ENCODE peak calls at places on chromosome 20, in eight cellular contexts. Z is activated T-cell treated with anti-CD3 and anti-CD28 coated beads for 1 hour; U is CD8-positive, alpha-beta memory T cell; V is iris pigment epithelial cell; I is T-helper 17 cell; Q is GM10248; W is T-cell; E is occipital lobe. N is an unnamed sample.

GRCh38 chr20:58372836-58373235 is 16.2 kb upstream of the VAPB start:
- DNase-seq in Q (no peak), E (no peak), I (no peak), W (no peak), U (no peak), V (peak; percentile 8), Z (no peak), N (no peak)

GRCh38 chr20:32896521-32897280 is 38.0 kb downstream of the EFCAB8 start:
- DNase-seq in I (no peak), E (no peak), Q (no peak), V (no peak), Z (no peak), W (no peak), U (no peak), N (no peak)

GRCh38 chr20:18724077-18724476 is 89.5 kb upstream of the SCP2D1 start:
- DNase-seq in V (no peak), U (no peak), I (no peak), Z (no peak), W (no peak), E (no peak), Q (no peak), N (no peak)

GRCh38 chr20:49230575-49231211 is 11.5 kb downstream of the DDX27 start:
- DNase-seq in U (no peak), I (no peak), W (no peak), E (no peak), V (peak; percentile 28), Z (no peak), Q (no peak), N (peak; percentile 26)

GRCh38 chr20:37821691-37822655 is 81.0 kb upstream of the VSTM2L start:
- DNase-seq in U (no peak), Z (no peak), V (peak; percentile 89), E (no peak), W (no peak), I (no peak), Q (no peak), N (peak; percentile 64)

GRCh38 chr20:23441850-23442313 is 2.4 kb downstream of the CSTL1 start:
- DNase-seq in U (peak; percentile 47), W (peak; percentile 10), Q (peak; percentile 80), E (peak; percentile 43), Z (peak; percentile 36), I (peak; percentile 27), V (peak; percentile 69), N (peak; percentile 89)

GRCh38 chr20:58547527-58548475 is 32.6 kb upstream of the APCDD1L start:
- DNase-seq in E (no peak), Z (no peak), I (no peak), U (no peak), Q (no peak), V (no peak), W (no peak), N (no peak)

GRCh38 chr20:40672095-40672494 is 16.9 kb downstream of the MAFB start:
- DNase-seq in E (no peak), Q (no peak), W (no peak), Z (no peak), U (no peak), I (no peak), V (no peak), N (no peak)

GRCh38 chr20:14821251-14821650 is 483.8 kb upstream of the FLRT3 start:
- DNase-seq in V (no peak), U (no peak), Q (no peak), Z (no peak), I (no peak), E (no peak), W (no peak), N (no peak)

GRCh38 chr20:44069203-44069931 is 117.6 kb downstream of the JPH2 start:
- DNase-seq in W (peak; percentile 87), I (peak; percentile 46), U (peak; percentile 33), Q (peak; percentile 51), V (no peak), Z (peak; percentile 37), E (no peak), N (no peak)

GRCh38 chr20:51492167-51493092 is 50.1 kb downstream of the NFATC2 start:
- DNase-seq in Q (no peak), V (no peak), U (no peak), W (no peak), E (no peak), I (no peak), Z (no peak), N (peak; percentile 50)

GRCh38 chr20:19926581-19926980 is 90.6 kb upstream of the NAA20 start:
- DNase-seq in U (no peak), Z (no peak), I (no peak), E (no peak), V (no peak), W (no peak), Q (no peak), N (no peak)

GRCh38 chr20:8079976-8080375 is 52.1 kb upstream of the PLCB1 start:
- DNase-seq in I (no peak), E (no peak), V (no peak), Z (no peak), Q (no peak), W (no peak), U (no peak), N (no peak)

GRCh38 chr20:38173237-38174156 is 8.4 kb upstream of the TGM2 start:
- DNase-seq in V (peak; percentile 93), E (peak; percentile 25), I (no peak), Z (no peak), U (no peak), W (no peak), Q (no peak), N (peak; percentile 91)

GRCh38 chr20:59518881-59519706 is 85.2 kb upstream of the PHACTR3 start:
- DNase-seq in Z (no peak), Q (peak; percentile 76), I (no peak), V (peak; percentile 58), E (no peak), W (no peak), U (no peak), N (peak; percentile 63)

GRCh38 chr20:47352332-47353223 is 3.9 kb downstream of the ZMYND8 start:
- DNase-seq in V (peak; percentile 63), E (peak; percentile 37), W (no peak), Q (no peak), I (no peak), Z (no peak), U (no peak), N (peak; percentile 67)

GRCh38 chr20:49037962-49038387 is 8.1 kb upstream of the CSE1L start:
- DNase-seq in Z (no peak), W (no peak), U (no peak), E (no peak), V (peak; percentile 20), Q (no peak), I (no peak), N (peak; percentile 30)

N was measured in cardiac fibroblast.